ENCODE peak calls at places on chromosomes 7 and 10, in six cellular contexts. E is stomach, X is heart left ventricle, J is GM23338, A is sigmoid colon, I is upper lobe of right lung. V is an unnamed sample. For H3K36me3, the result is how much of the 10 kb centered on the place peaks cover.

GRCh38 chr10:131781791-131782190 is 119.0 kb upstream of the PPP2R2D start:
- DNase-seq in E (peak), X (no peak), J (no peak), A (peak), I (no peak), V (no peak)

GRCh38 chr10:122481296-122482056 is 20.1 kb downstream of the HTRA1 start:
- DNase-seq in E (no peak), X (no peak), J (no peak), A (no peak), I (no peak), V (no peak)

GRCh38 chr10:15718495-15719061 is 1.1 kb downstream of the ITGA8 start:
- DNase-seq in E (no peak), X (no peak), J (peak), A (no peak), I (no peak), V (no peak)

GRCh38 chr7:93476491-93477344 is 97.8 kb downstream of the CALCR start:
- DNase-seq in E (no peak), X (no peak), J (peak), A (no peak), I (no peak), V (no peak)

GRCh38 chr10:43824934-43825333 is 176.3 kb upstream of the ZNF32 start:
- DNase-seq in E (no peak), X (peak), J (no peak), A (peak), I (no peak), V (peak)

GRCh38 chr10:132411561-132412253 is 14.7 kb downstream of the PWWP2B start:
- DNase-seq in E (peak), X (no peak), J (no peak), A (no peak), I (peak), V (no peak)

GRCh38 chr10:77496941-77497420 is 140.6 kb downstream of the KCNMA1 start:
- DNase-seq in E (no peak), X (no peak), J (no peak), A (no peak), I (no peak), V (no peak)

GRCh38 chr7:831596-832291 is 532 bp upstream of the SUN1 start:
- DNase-seq in E (no peak), X (no peak), J (no peak), A (no peak), I (no peak), V (peak)

GRCh38 chr10:96500519-96500918 is 13.2 kb downstream of the TLL2 start:
- DNase-seq in E (no peak), X (no peak), J (peak), A (no peak), I (no peak), V (no peak)

GRCh38 chr7:87959336-87959735 is 25.3 kb downstream of the ADAM22 start:
- DNase-seq in E (no peak), X (no peak), J (no peak), A (no peak), I (no peak), V (no peak)

GRCh38 chr10:34861293-34862004 is 46.4 kb upstream of the PARD3 start:
- DNase-seq in E (peak), X (no peak), J (no peak), A (peak), I (no peak), V (peak)

GRCh38 chr7:114708646-114709045 is 213.2 kb upstream of the MDFIC start:
- DNase-seq in E (no peak), X (no peak), J (peak), A (no peak), I (no peak), V (no peak)

GRCh38 chr10:67284589-67284988 is 358.8 kb downstream of the LRRTM3 start:
- DNase-seq in E (no peak), X (no peak), J (no peak), A (no peak), I (no peak), V (no peak)

GRCh38 chr7:98168181-98168903 is 42.9 kb upstream of the BHLHA15 start:
- DNase-seq in E (peak), X (no peak), J (peak), A (no peak), I (no peak), V (peak)

GRCh38 chr10:133180192-133180914 is 20.3 kb downstream of the KNDC1 start:
- DNase-seq in E (no peak), X (no peak), J (no peak), A (no peak), I (peak), V (no peak)

GRCh38 chr10:86856156-86856555 is 99.7 kb downstream of the BMPR1A start:
- DNase-seq in E (no peak), X (no peak), J (no peak), A (no peak), I (no peak), V (no peak)

GRCh38 chr7:64639267-64640001 is 26.5 kb upstream of the ZNF107 start:
- DNase-seq in E (no peak), X (no peak), J (no peak), A (no peak), I (no peak), V (no peak)

GRCh38 chr7:118949031-118949430 is 724.5 kb downstream of the ANKRD7 start:
- DNase-seq in E (no peak), X (no peak), J (no peak), A (no peak), I (no peak), V (peak)

GRCh38 chr10:35643151-35643975 is 1.3 kb upstream of the FZD8 start:
- DNase-seq in E (peak), X (peak), J (peak), A (peak), I (peak), V (peak)

GRCh38 chr7:151588982-151589381 is 69.3 kb upstream of the RHEB start:
- DNase-seq in E (no peak), X (no peak), J (no peak), A (no peak), I (no peak), V (no peak)

GRCh38 chr10:5943536-5943935 is 33.8 kb downstream of the IL15RA start:
- DNase-seq in E (no peak), X (peak), J (peak), A (peak), I (peak), V (no peak)

GRCh38 chr10:77087406-77087805 is 550.2 kb downstream of the KCNMA1 start:
- DNase-seq in E (no peak), X (no peak), J (no peak), A (no peak), I (no peak), V (no peak)

GRCh38 chr7:46444266-46444665 is 523.2 kb upstream of the IGFBP3 start:
- DNase-seq in E (no peak), X (no peak), J (no peak), A (no peak), I (no peak), V (no peak)

GRCh38 chr7:158858592-158859503 is 2.5 kb downstream of the DYNC2I1 start:
- DNase-seq in E (no peak), X (no peak), J (peak), A (peak), I (no peak), V (no peak)

GRCh38 chr10:29669149-29669548 is 34.4 kb upstream of the SVIL start:
- DNase-seq in E (no peak), X (peak), J (no peak), A (no peak), I (no peak), V (peak)

GRCh38 chr7:45525057-45525456 is 49.1 kb upstream of the ADCY1 start:
- DNase-seq in E (no peak), X (peak), J (no peak), A (no peak), I (no peak), V (no peak)

GRCh38 chr7:94182066-94182465 is 177.9 kb upstream of the BET1 start:
- DNase-seq in E (no peak), X (no peak), J (no peak), A (no peak), I (no peak), V (peak)

GRCh38 chr10:34955391-34955790 is 134.8 kb downstream of the CUL2 start:
- DNase-seq in E (no peak), X (no peak), J (no peak), A (no peak), I (no peak), V (no peak)

GRCh38 chr7:112744818-112745217 is 45.4 kb downstream of the TMEM168 start:
- DNase-seq in E (no peak), X (no peak), J (no peak), A (no peak), I (no peak), V (no peak)

GRCh38 chr10:96670786-96671185 is 49.5 kb downstream of the PIK3AP1 start:
- DNase-seq in E (no peak), X (no peak), J (no peak), A (no peak), I (no peak), V (no peak)

GRCh38 chr10:89369142-89370105 is 8.4 kb upstream of the IFIT1B start:
- DNase-seq in E (no peak), X (no peak), J (peak), A (no peak), I (no peak), V (no peak)

GRCh38 chr10:112336556-112337201 is 37.2 kb upstream of the ACSL5 start:
- DNase-seq in E (no peak), X (no peak), J (no peak), A (no peak), I (no peak), V (no peak)

GRCh38 chr10:71014021-71014782 is 125.8 kb upstream of the PCBD1 start:
- DNase-seq in E (no peak), X (peak), J (no peak), A (no peak), I (peak), V (no peak)

GRCh38 chr7:71793251-71793650 is 618.9 kb downstream of the CALN1 start:
- DNase-seq in E (no peak), X (no peak), J (no peak), A (no peak), I (no peak), V (no peak)

GRCh38 chr10:4447977-4448376 is 378.0 kb upstream of the AKR1E2 start:
- DNase-seq in E (no peak), X (no peak), J (no peak), A (no peak), I (no peak), V (no peak)

DNA sequence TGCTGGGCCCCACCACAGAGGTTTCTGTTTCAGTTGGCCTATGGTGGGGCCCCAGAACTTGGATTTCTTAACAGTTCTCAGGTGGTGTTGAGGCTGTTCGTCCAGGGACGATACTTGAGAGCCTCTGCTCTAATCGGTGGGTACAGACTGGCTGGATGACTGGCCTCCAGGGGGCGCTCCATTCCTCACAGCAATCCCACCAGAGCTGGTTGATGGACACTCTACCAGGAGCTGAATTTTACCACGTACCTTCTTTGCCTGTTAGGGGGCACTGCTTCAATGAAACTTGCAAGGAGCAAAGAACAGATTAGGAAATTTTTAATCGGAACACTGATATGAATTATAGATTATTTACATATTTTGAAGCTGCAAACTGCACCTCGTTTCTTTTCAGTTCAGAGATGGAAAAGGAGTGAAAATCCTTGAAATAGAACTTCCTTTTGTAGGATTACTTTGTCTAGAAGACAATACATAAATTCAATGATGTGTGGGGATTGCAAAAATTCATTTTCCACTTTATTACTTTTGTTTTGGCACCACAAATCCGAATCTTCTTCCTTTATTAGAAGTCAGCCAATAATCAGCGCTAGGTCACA is 44.8 kb downstream of the KBTBD2 start:
- DNase-seq in E (peak), X (peak), J (peak), A (peak), I (peak), V (peak)
- H3K4me3 ChIP-seq in E (no peak), X (no peak), J (no peak), A (no peak), I (no peak), V (no peak)

DNA sequence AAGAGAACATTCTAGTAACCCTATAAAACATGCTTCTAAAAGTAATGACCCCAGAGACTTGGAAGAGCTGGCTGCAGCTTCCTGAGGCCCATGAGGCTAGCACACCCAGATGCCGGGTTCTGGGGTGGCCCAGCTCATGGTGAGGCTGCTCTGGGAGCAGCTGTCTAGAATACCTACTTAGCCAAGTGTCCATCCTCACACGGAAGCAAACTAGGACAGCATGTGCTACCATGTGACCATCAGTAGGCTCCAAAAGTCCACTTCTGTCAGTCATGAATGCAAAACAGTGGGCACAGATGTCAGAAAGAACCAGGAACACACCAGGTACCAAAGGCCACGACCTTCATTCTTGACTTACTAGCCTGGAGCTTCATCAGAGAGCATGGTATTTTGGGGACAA is 32.4 kb downstream of the CTBP2 start:
- DNase-seq in E (no peak), X (no peak), J (no peak), A (no peak), I (peak), V (no peak)
- H3K36me3 ChIP-seq in E (under half), X (under half), J (under half), A (under half), I (under half), V (half or more)

GRCh38 chr10:31413325-31413724 is 94.3 kb downstream of the ZEB1 start:
- DNase-seq in E (no peak), X (no peak), J (no peak), A (no peak), I (no peak), V (no peak)
- H3K4me3 ChIP-seq in E (no peak), X (no peak), J (no peak), A (no peak), I (no peak), V (no peak)

DNA sequence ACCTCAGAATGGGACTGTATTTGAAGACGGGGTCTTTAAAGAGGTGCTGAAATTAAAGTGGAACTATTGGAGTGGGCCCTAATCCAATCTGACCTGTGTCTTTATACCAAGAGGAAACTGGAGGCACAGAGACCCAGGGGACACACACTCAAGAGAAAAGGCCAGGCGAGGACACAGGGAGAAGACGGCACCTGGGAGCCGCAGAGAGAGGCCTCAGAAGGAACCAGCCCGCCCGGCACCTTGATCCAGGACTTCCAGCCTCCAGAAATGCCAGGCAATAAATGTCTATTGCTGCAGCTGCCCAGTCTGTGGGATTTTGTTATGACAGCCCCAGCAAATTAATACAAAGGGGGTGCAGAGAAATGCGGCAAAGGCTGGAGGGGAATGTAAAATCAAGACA is 10.5 kb downstream of the CARD11 start:
- DNase-seq in E (no peak), X (no peak), J (no peak), A (no peak), I (peak), V (no peak)
- H3K36me3 ChIP-seq in E (under half), X (under half), J (under half), A (under half), I (under half), V (under half)

GRCh38 chr7:139125637-139126036 is 16.1 kb upstream of the ZC3HAV1 start:
- DNase-seq in E (no peak), X (no peak), J (no peak), A (no peak), I (no peak), V (no peak)
- H3K4me3 ChIP-seq in E (no peak), X (no peak), J (no peak), A (no peak), I (no peak), V (no peak)

V was measured in MG63.